ENCODE peak calls at places on chromosomes 7 and 10, in ten cellular contexts. V, N, C, A, F, H, X, K, U and Y are unnamed samples.

GRCh38 chr7:129531721-129532120 is 29.4 kb downstream of the SMKR1 start:
- DNase-seq in V (no peak), N (no peak), C (no peak), A (no peak), F (no peak), H (no peak), X (no peak), K (no peak), U (no peak), Y (no peak)

GRCh38 chr7:6637544-6638229 is 569 bp downstream of the ZNF316 start:
- DNase-seq in V (no peak), N (peak), C (peak), A (peak), F (peak), H (peak), X (no peak), K (peak), U (peak), Y (peak)

GRCh38 chr10:77187376-77187999 is 450.1 kb downstream of the KCNMA1 start:
- DNase-seq in V (no peak), N (no peak), C (no peak), A (no peak), F (no peak), H (no peak), X (no peak), K (no peak), U (no peak), Y (no peak)

GRCh38 chr7:48832303-48832845 is 92.0 kb upstream of the CDC14C start:
- DNase-seq in V (no peak), N (no peak), C (no peak), A (no peak), F (no peak), H (no peak), X (peak), K (no peak), U (no peak), Y (no peak)

GRCh38 chr10:17216217-17216900 is 11.7 kb upstream of the VIM start:
- DNase-seq in V (peak), N (peak), C (no peak), A (peak), F (peak), H (no peak), X (no peak), K (no peak), U (peak), Y (no peak)

GRCh38 chr7:94367940-94368339 is 26.8 kb upstream of the COL1A2 start:
- DNase-seq in V (peak), N (peak), C (no peak), A (no peak), F (no peak), H (no peak), X (no peak), K (no peak), U (peak), Y (no peak)

GRCh38 chr7:127938588-127938987 is 92.6 kb downstream of the LRRC4 start:
- DNase-seq in V (peak), N (peak), C (no peak), A (peak), F (no peak), H (no peak), X (no peak), K (no peak), U (peak), Y (no peak)

GRCh38 chr10:49761201-49761788 is 828 bp downstream of the OGDHL start:
- DNase-seq in V (no peak), N (no peak), C (no peak), A (no peak), F (no peak), H (no peak), X (no peak), K (no peak), U (no peak), Y (no peak)

GRCh38 chr10:30639946-30640786 is 10.6 kb upstream of the LYZL2 start:
- DNase-seq in V (peak), N (peak), C (no peak), A (peak), F (peak), H (no peak), X (no peak), K (no peak), U (peak), Y (peak)

GRCh38 chr7:79893991-79894390 is 240.6 kb upstream of the GNAI1 start:
- DNase-seq in V (no peak), N (no peak), C (no peak), A (no peak), F (no peak), H (no peak), X (no peak), K (no peak), U (peak), Y (no peak)

GRCh38 chr7:44995555-44996493 is 4.2 kb upstream of the CCM2 start:
- DNase-seq in V (no peak), N (no peak), C (no peak), A (no peak), F (no peak), H (no peak), X (no peak), K (no peak), U (no peak), Y (no peak)

GRCh38 chr10:18501610-18502009 is 149.8 kb downstream of the NSUN6 start:
- DNase-seq in V (no peak), N (no peak), C (no peak), A (no peak), F (no peak), H (no peak), X (no peak), K (no peak), U (no peak), Y (no peak)

GRCh38 chr7:127504715-127505114 is 80.7 kb downstream of the GCC1 start:
- DNase-seq in V (no peak), N (peak), C (peak), A (no peak), F (no peak), H (no peak), X (no peak), K (peak), U (peak), Y (no peak)

GRCh38 chr10:120999868-121000267 is 148.7 kb downstream of the WDR11 start:
- DNase-seq in V (no peak), N (no peak), C (no peak), A (no peak), F (no peak), H (no peak), X (no peak), K (no peak), U (no peak), Y (no peak)

GRCh38 chr10:102580230-102580629 is 64.0 kb upstream of the TRIM8 start:
- DNase-seq in V (peak), N (no peak), C (no peak), A (no peak), F (no peak), H (no peak), X (no peak), K (no peak), U (peak), Y (no peak)

GRCh38 chr10:92957223-92958010 is 103.2 kb upstream of the CYP26C1 start:
- DNase-seq in V (peak), N (no peak), C (no peak), A (no peak), F (no peak), H (no peak), X (no peak), K (no peak), U (no peak), Y (no peak)

GRCh38 chr10:986137-986825 is 2.0 kb upstream of the GTPBP4 start:
- DNase-seq in V (no peak), N (peak), C (no peak), A (peak), F (no peak), H (no peak), X (no peak), K (no peak), U (peak), Y (no peak)

GRCh38 chr7:150481207-150481920 is 30.9 kb downstream of the GIMAP8 start:
- DNase-seq in V (no peak), N (no peak), C (peak), A (no peak), F (peak), H (no peak), X (no peak), K (no peak), U (no peak), Y (no peak)

GRCh38 chr7:136925049-136925448 is 56.6 kb downstream of the CHRM2 start:
- DNase-seq in V (no peak), N (no peak), C (no peak), A (no peak), F (no peak), H (no peak), X (no peak), K (no peak), U (peak), Y (no peak)